ENCODE peak calls at places on chromosomes 4 and X, in seven cellular contexts. K is endodermal cell, M is mammary epithelial cell, W is left ventricle myocardium inferior, A is cardiac fibroblast, L is transverse colon, X is glutamatergic neuron. G is an unnamed sample.

GRCh38 chrX:2401201-2401589 is 99.6 kb downstream of the DHRSX start:
- DNase-seq in K (no peak), L (no peak), X (no peak), W (no peak), A (no peak), M (peak), G (no peak)

GRCh38 chr4:162497564-162498167 is 333.9 kb upstream of the FSTL5 start:
- DNase-seq in A (peak), W (no peak), X (no peak), L (no peak), M (peak), K (no peak), G (peak)

GRCh38 chr4:151652841-151653547 is 107.8 kb downstream of the GATB start:
- DNase-seq in M (no peak), L (no peak), K (no peak), W (no peak), X (no peak), A (peak), G (no peak)

GRCh38 chr4:127251423-127251822 is 381.3 kb upstream of the INTU start:
- DNase-seq in L (no peak), W (no peak), K (no peak), M (peak), A (no peak), X (no peak), G (no peak)

GRCh38 chr4:157421365-157421764 is 200.8 kb downstream of the GRIA2 start:
- DNase-seq in W (no peak), M (no peak), X (no peak), K (no peak), L (no peak), A (no peak), G (no peak)

GRCh38 chr4:141432000-141432712 is 204.2 kb upstream of the IL15 start:
- DNase-seq in X (no peak), W (no peak), K (no peak), A (peak), M (peak), L (no peak), G (no peak)

GRCh38 chr4:137474711-137475301 is 57.5 kb downstream of the PCDH18 start:
- DNase-seq in A (peak), L (no peak), M (no peak), W (no peak), K (no peak), X (no peak), G (no peak)

GRCh38 chr4:6200922-6201362 is 593 bp upstream of the JAKMIP1 start:
- DNase-seq in L (no peak), W (no peak), A (no peak), M (no peak), K (no peak), X (no peak), G (no peak)

GRCh38 chr4:38857354-38858096 is 908 bp upstream of the TLR6 start:
- DNase-seq in X (no peak), M (peak), W (peak), A (peak), L (peak), K (peak), G (peak)

GRCh38 chr4:152806492-152807125 is 26.9 kb downstream of the ARFIP1 start:
- DNase-seq in X (no peak), A (no peak), L (no peak), M (no peak), K (no peak), W (no peak), G (no peak)

GRCh38 chr4:153216546-153216945 is 12.3 kb downstream of the TRIM2 start:
- DNase-seq in X (no peak), L (no peak), W (no peak), M (no peak), A (no peak), K (no peak), G (no peak)

GRCh38 chr4:10295326-10295725 is 161.9 kb downstream of the ZNF518B start:
- DNase-seq in W (no peak), A (no peak), X (no peak), M (no peak), K (no peak), L (no peak), G (no peak)

GRCh38 chr4:132818091-132818490 is 331.0 kb upstream of the PCDH10 start:
- DNase-seq in A (no peak), W (no peak), L (no peak), X (peak), K (peak), M (no peak), G (no peak)

GRCh38 chrX:46185923-46186810 is 359.1 kb downstream of the ZNF674 start:
- DNase-seq in M (peak), W (no peak), K (no peak), L (no peak), X (no peak), A (no peak), G (no peak)

GRCh38 chr4:109699553-109700225 is 3.6 kb downstream of the CASP6 start:
- DNase-seq in X (no peak), K (no peak), M (no peak), W (no peak), L (peak), A (no peak), G (no peak)

GRCh38 chr4:41177016-41177415 is 37.3 kb downstream of the APBB2 start:
- DNase-seq in M (peak), X (no peak), L (no peak), K (no peak), W (no peak), A (peak), G (no peak)

GRCh38 chrX:71171110-71171801 is 26.6 kb downstream of the NLGN3 start:
- DNase-seq in K (no peak), X (no peak), M (no peak), A (no peak), W (no peak), L (no peak), G (no peak)

GRCh38 chrX:10444204-10444603 is 176.2 kb downstream of the MID1 start:
- DNase-seq in W (no peak), K (no peak), A (peak), M (no peak), X (no peak), L (no peak), G (no peak)
- TF ChIP-seq CTCF in W (peak), K (peak), A (peak), M (no peak), X (no peak), L (no peak), G (no peak)

DNA sequence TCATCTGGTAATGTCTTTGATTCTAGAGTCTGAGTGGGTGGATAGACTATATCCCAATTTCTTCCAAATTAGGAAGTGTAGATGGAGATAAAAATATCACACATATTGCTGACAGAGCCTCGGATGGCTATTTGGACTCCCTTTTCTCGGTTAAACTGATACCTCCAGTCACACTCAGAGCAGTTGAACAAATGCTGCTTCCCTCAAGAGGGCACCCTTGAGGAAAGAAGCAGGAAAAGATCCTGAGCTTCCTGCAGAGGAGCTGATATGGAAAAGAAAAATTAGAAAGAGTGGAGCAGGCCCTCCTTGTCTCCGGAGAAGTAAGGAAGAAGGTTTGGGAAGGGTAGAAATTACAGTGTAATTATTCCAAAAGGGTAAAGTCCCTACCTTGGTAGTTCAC is 96.2 kb upstream of the CCSER1 start:
- DNase-seq in K (peak), M (peak), W (no peak), X (no peak), L (no peak), A (no peak), G (no peak)
- TF ChIP-seq CTCF in K (peak), M (peak), W (peak), X (no peak), L (no peak), A (no peak), G (no peak)

GRCh38 chr4:155799794-155800123 is 40.9 kb downstream of the GUCY1B1 start:
- DNase-seq in W (no peak), X (no peak), L (no peak), M (no peak), A (no peak), K (no peak), G (no peak)
- TF ChIP-seq CTCF in W (no peak), X (no peak), L (no peak), M (no peak), A (no peak), K (no peak), G (no peak)

GRCh38 chrX:131779313-131779712 is 235.4 kb downstream of the OR13H1 start:
- DNase-seq in M (no peak), X (no peak), K (no peak), L (no peak), W (no peak), A (no peak), G (no peak)

GRCh38 chrX:131778269-131779218 is 234.7 kb downstream of the OR13H1 start:
- DNase-seq in L (peak), M (peak), W (no peak), K (no peak), X (no peak), A (no peak), G (no peak)

GRCh38 chrX:131789664-131790063 is 233.4 kb upstream of the STK26 start:
- DNase-seq in A (no peak), X (no peak), M (no peak), W (no peak), L (no peak), K (no peak), G (peak)

DNA sequence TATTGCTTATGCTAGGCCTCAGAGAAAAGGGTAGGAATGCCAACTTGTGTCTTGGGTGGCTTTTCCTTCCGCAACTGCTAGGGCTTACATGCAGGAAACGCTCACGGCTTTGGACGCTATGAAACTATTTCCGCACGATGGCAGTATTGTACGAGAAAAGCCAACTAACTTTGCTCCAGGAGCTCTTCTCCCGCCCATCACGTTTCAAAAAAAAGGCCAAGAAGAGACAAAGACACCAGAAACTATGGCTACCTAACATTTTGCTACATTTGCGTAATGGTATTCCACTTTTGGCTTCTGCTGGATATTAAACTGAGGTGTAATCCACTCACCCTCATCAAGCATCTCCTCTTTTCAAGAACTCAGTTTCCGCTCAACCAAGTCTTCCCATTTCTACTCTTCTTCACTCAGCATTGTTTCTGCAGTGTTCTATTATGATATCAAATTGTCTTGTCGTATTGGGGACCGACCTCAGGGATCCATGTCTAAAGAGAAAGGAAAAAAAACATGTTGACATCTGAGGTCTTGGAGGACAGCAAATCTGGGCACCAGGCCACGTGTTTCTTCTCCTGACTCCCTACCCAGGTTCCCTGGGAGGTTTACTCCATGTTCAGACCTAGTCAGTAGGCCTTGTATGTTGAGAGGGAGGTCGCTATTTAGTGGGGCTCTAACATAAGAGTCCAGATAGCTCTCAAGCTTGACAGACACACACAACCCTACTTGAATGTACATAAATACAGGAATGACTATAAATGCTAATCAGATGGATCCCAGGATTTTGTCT is 239.4 kb upstream of the STK26 start:
- DNase-seq in K (no peak), L (peak), X (no peak), A (no peak), M (peak), W (no peak), G (no peak)
- TF ChIP-seq CTCF in K (no peak), L (no peak), X (no peak), A (no peak), M (peak), W (no peak), G (no peak)